ENCODE peak calls at places on chromosomes 6 and 20, in eight cellular contexts. Z is tibial artery, L is glutamatergic neuron, R is tibial nerve, Q is GM13976, M is HFFc6, W is nephron progenitor cell, O is epithelial cell of esophagus. P is an unnamed sample.

GRCh38 chr6:2185056-2185455 is 60.3 kb downstream of the GMDS start:
- DNase-seq in Z (no peak), L (no peak), R (no peak), Q (no peak), M (no peak), W (no peak), O (no peak), P (no peak)

GRCh38 chr20:13819885-13820645 is 35.2 kb downstream of the NDUFAF5 start:
- DNase-seq in Z (no peak), L (peak; percentile 19), R (no peak), Q (peak; percentile 61), M (peak; percentile 53), W (peak; percentile 8), O (peak; percentile 87), P (no peak)

GRCh38 chr6:79421707-79422484 is 115.3 kb downstream of the LCA5 start:
- DNase-seq in Z (no peak), L (no peak), R (no peak), Q (no peak), M (peak; percentile 41), W (no peak), O (peak; percentile 92), P (no peak)

GRCh38 chr6:134701301-134701700 is 248.6 kb downstream of the ALDH8A1 start:
- DNase-seq in Z (no peak), L (no peak), R (no peak), Q (no peak), M (no peak), W (no peak), O (no peak), P (no peak)

GRCh38 chr20:56443654-56444540 is 24.5 kb upstream of the RTF2 start:
- DNase-seq in Z (no peak), L (no peak), R (no peak), Q (no peak), M (peak; percentile 48), W (no peak), O (peak; percentile 60), P (no peak)

GRCh38 chr20:61331542-61331941 is 79.5 kb downstream of the CDH4 start:
- DNase-seq in Z (no peak), L (peak; percentile 48), R (no peak), Q (no peak), M (no peak), W (no peak), O (no peak), P (no peak)

GRCh38 chr6:10309826-10310405 is 105.0 kb downstream of the TFAP2A start:
- DNase-seq in Z (no peak), L (no peak), R (no peak), Q (no peak), M (no peak), W (no peak), O (no peak), P (no peak)

GRCh38 chr20:22462975-22463914 is 121.1 kb downstream of the FOXA2 start:
- DNase-seq in Z (no peak), L (no peak), R (no peak), Q (no peak), M (no peak), W (no peak), O (peak; percentile 72), P (no peak)

GRCh38 chr6:138175596-138175995 is 13.9 kb downstream of the ARFGEF3 start:
- DNase-seq in Z (no peak), L (no peak), R (no peak), Q (no peak), M (no peak), W (no peak), O (no peak), P (no peak)

GRCh38 chr20:47438464-47439381 is 63.0 kb upstream of the NCOA3 start:
- DNase-seq in Z (no peak), L (no peak), R (no peak), Q (peak; percentile 79), M (no peak), W (no peak), O (peak; percentile 89), P (no peak)

GRCh38 chr6:12066297-12066696 is 54.2 kb downstream of the HIVEP1 start:
- DNase-seq in Z (no peak), L (no peak), R (no peak), Q (no peak), M (no peak), W (no peak), O (no peak), P (no peak)

GRCh38 chr6:11323666-11324452 is 91.4 kb upstream of the NEDD9 start:
- DNase-seq in Z (peak; percentile 44), L (no peak), R (peak; percentile 38), Q (peak; percentile 58), M (no peak), W (no peak), O (no peak), P (no peak)

GRCh38 chr6:80425089-80425823 is 318.8 kb downstream of the BCKDHB start:
- DNase-seq in Z (no peak), L (no peak), R (no peak), Q (no peak), M (peak; percentile 98), W (no peak), O (no peak), P (no peak)

GRCh38 chr6:102064142-102064541 is 670.6 kb downstream of the GRIK2 start:
- DNase-seq in Z (no peak), L (no peak), R (no peak), Q (no peak), M (no peak), W (no peak), O (no peak), P (no peak)

GRCh38 chr20:63100926-63101699 is 94.3 kb upstream of the BHLHE23 start:
- DNase-seq in Z (no peak), L (peak; percentile 18), R (no peak), Q (no peak), M (no peak), W (peak; percentile 7), O (no peak), P (no peak)

GRCh38 chr6:87756858-87757257 is 54.8 kb upstream of the AKIRIN2 start:
- DNase-seq in Z (peak; percentile 32), L (no peak), R (no peak), Q (peak; percentile 69), M (peak; percentile 78), W (no peak), O (peak; percentile 90), P (no peak)

GRCh38 chr6:77650098-77650663 is 2.7 kb upstream of the MEI4 start:
- DNase-seq in Z (no peak), L (peak; percentile 87), R (no peak), Q (peak; percentile 46), M (no peak), W (peak; percentile 68), O (no peak), P (no peak)

GRCh38 chr6:57324538-57324937 is 7.1 kb downstream of the PRIM2 start:
- DNase-seq in Z (no peak), L (no peak), R (no peak), Q (no peak), M (no peak), W (no peak), O (peak; percentile 17), P (no peak)

GRCh38 chr20:11626551-11626950 is 291.1 kb upstream of the BTBD3 start:
- DNase-seq in Z (no peak), L (no peak), R (no peak), Q (no peak), M (no peak), W (no peak), O (no peak), P (no peak)

GRCh38 chr6:66496659-66497058 is 789.6 kb upstream of the EYS start:
- DNase-seq in Z (no peak), L (no peak), R (no peak), Q (no peak), M (no peak), W (no peak), O (peak; percentile 14), P (no peak)
- TF ChIP-seq CTCF in Z (peak; percentile 25), L (peak; percentile 71), R (no peak), Q (no peak), M (peak; percentile 18), W (peak; percentile 58), O (peak; percentile 22), P (no peak)

GRCh38 chr6:8149350-8149749 is 47.0 kb upstream of the EEF1E1 start:
- DNase-seq in Z (no peak), L (no peak), R (no peak), Q (no peak), M (no peak), W (no peak), O (peak; percentile 37), P (no peak)
- TF ChIP-seq CTCF in Z (no peak), L (no peak), R (no peak), Q (no peak), M (no peak), W (no peak), O (no peak), P (no peak)

DNA sequence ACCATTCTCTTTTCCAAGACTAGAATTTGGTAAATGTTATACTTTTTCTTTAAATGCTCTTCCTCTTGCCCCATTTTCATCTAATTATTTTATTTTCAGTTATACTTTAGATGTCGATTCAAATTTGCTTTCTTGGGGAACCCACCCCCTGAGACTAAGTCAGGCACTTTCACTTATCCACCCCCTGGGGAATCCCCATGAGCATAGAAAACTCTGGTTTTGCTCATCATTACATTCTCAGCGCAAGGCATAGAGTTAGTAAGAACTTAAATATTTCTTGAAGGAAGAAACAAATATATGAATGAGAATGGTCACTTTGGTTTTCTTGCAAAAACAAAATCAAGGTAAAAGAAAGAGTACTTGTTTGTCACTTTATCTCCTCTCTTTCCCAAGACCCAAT is 25.1 kb upstream of the HSF2 start:
- DNase-seq in Z (no peak), L (no peak), R (no peak), Q (no peak), M (no peak), W (no peak), O (no peak), P (no peak)
- TF ChIP-seq CTCF in Z (no peak), L (no peak), R (no peak), Q (no peak), M (no peak), W (no peak), O (no peak), P (no peak)

GRCh38 chr6:4858194-4859028 is 82.2 kb downstream of the CDYL start:
- DNase-seq in Z (no peak), L (no peak), R (no peak), Q (no peak), M (no peak), W (no peak), O (peak; percentile 42), P (no peak)

GRCh38 chr6:4853349-4853748 is 77.1 kb downstream of the CDYL start:
- DNase-seq in Z (no peak), L (no peak), R (no peak), Q (no peak), M (no peak), W (no peak), O (no peak), P (no peak)

GRCh38 chr6:4853782-4854511 is 77.7 kb downstream of the CDYL start:
- DNase-seq in Z (no peak), L (no peak), R (no peak), Q (no peak), M (no peak), W (no peak), O (peak; percentile 67), P (no peak)

GRCh38 chr6:4860387-4860786 is 84.2 kb downstream of the CDYL start:
- DNase-seq in Z (no peak), L (no peak), R (no peak), Q (no peak), M (no peak), W (no peak), O (no peak), P (no peak)

DNA sequence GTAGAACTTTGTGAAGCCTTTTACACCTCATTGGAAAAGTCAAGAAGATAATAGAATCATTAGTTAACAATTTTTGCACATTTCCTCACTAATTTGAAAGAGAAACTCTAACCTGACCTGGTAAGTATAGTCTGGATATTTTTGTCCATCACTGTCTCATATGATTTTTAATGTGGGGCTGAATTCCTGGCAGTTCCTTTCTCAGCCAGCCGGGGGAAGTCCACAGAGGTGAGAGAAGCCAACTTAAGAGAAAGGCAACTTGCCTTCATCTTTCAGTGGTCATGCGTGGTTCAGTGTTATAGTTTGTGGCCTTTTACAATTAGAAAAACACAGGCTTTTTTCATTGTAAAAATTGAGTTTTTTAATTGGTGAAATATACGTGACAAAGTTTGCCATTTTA is 80.6 kb downstream of the CDYL start:
- DNase-seq in Z (no peak), L (no peak), R (no peak), Q (no peak), M (no peak), W (no peak), O (no peak), P (no peak)
- TF ChIP-seq CTCF in Z (no peak), L (no peak), R (no peak), Q (no peak), M (peak; percentile 35), W (no peak), O (peak; percentile 23), P (no peak)

P was measured in omental fat pad.